ENCODE peak calls at places on chromosomes 5 and 9, in four cellular contexts. W is HepG2, O is A549, J is tibial nerve. A is an unnamed sample.

GRCh38 chr9:103798620-103799019 is 295.5 kb upstream of the SMC2 start:
- DNase-seq in O (peak), W (peak), J (no peak), A (no peak)

GRCh38 chr9:114538241-114538640 is 33.0 kb upstream of the WHRN start:
- DNase-seq in W (peak), O (peak), J (no peak), A (peak)

GRCh38 chr9:107386396-107386795 is 103.2 kb downstream of the KLF4 start:
- DNase-seq in O (no peak), J (no peak), W (no peak), A (no peak)

GRCh38 chr9:14245901-14246525 is 67.9 kb downstream of the NFIB start:
- DNase-seq in J (no peak), W (no peak), O (no peak), A (no peak)

GRCh38 chr9:36154213-36154952 is 14.8 kb upstream of the CCIN start:
- DNase-seq in W (no peak), O (peak), J (no peak), A (no peak)

GRCh38 chr5:113038714-113039113 is 62.1 kb downstream of the DCP2 start:
- DNase-seq in J (no peak), W (no peak), O (no peak), A (no peak)

GRCh38 chr5:114789773-114790402 is 379.8 kb downstream of the TRIM36 start:
- DNase-seq in J (no peak), W (peak), O (peak), A (no peak)

GRCh38 chr9:89433826-89434225 is 64.1 kb downstream of the SEMA4D start:
- DNase-seq in W (no peak), O (no peak), J (no peak), A (no peak)

GRCh38 chr9:129939426-129939825 is 103.6 kb downstream of the FNBP1 start:
- DNase-seq in O (no peak), J (no peak), W (no peak), A (no peak)

GRCh38 chr9:17719053-17719452 is 140.2 kb downstream of the SH3GL2 start:
- DNase-seq in J (no peak), W (no peak), O (no peak), A (no peak)

GRCh38 chr9:78972303-78973002 is 599.3 kb upstream of the TLE4 start:
- DNase-seq in J (no peak), O (no peak), W (no peak), A (no peak)

GRCh38 chr9:99555792-99556191 is 265.9 kb upstream of the NR4A3 start:
- DNase-seq in J (no peak), W (no peak), O (no peak), A (no peak)

GRCh38 chr5:102910240-102911226 is 155.4 kb downstream of the PAM start:
- DNase-seq in J (no peak), O (peak), W (no peak), A (no peak)

GRCh38 chr5:39106332-39106731 is 32.1 kb upstream of the RICTOR start:
- DNase-seq in J (no peak), W (no peak), O (peak), A (no peak)

GRCh38 chr5:10334830-10335229 is 18.7 kb upstream of the MARCHF6 start:
- DNase-seq in O (no peak), J (no peak), W (no peak), A (no peak)

GRCh38 chr5:16507716-16508115 is 42.1 kb upstream of the ZNF622 start:
- DNase-seq in J (no peak), W (no peak), O (no peak), A (no peak)

GRCh38 chr5:43075319-43076293 is 35.5 kb upstream of the ANXA2R start:
- DNase-seq in J (no peak), O (no peak), W (no peak), A (no peak)

GRCh38 chr5:74296685-74297084 is 343.8 kb downstream of the ENC1 start:
- DNase-seq in O (no peak), J (no peak), W (no peak), A (no peak)

GRCh38 chr9:133991964-133992779 is at the start of gene VAV2:
- DNase-seq in O (peak), J (peak), W (peak), A (peak)

GRCh38 chr5:40832345-40832744 is 2.7 kb downstream of the RPL37 start:
- DNase-seq in O (no peak), W (no peak), J (no peak), A (no peak)
- TF ChIP-seq POLR2A in O (no peak), W (no peak), J (no peak), A (no peak)

GRCh38 chr9:127556871-127557270 is 55.2 kb upstream of the STXBP1 start:
- DNase-seq in O (no peak), W (no peak), J (no peak), A (no peak)

GRCh38 chr9:127555830-127556820 is 56.0 kb upstream of the STXBP1 start:
- DNase-seq in W (no peak), O (peak), J (peak), A (peak)

GRCh38 chr9:127557998-127558546 is 54.0 kb upstream of the STXBP1 start:
- DNase-seq in W (no peak), J (no peak), O (no peak), A (no peak)

GRCh38 chr9:127558581-127559246 is 53.4 kb upstream of the STXBP1 start:
- DNase-seq in O (no peak), J (no peak), W (no peak), A (no peak)

DNA sequence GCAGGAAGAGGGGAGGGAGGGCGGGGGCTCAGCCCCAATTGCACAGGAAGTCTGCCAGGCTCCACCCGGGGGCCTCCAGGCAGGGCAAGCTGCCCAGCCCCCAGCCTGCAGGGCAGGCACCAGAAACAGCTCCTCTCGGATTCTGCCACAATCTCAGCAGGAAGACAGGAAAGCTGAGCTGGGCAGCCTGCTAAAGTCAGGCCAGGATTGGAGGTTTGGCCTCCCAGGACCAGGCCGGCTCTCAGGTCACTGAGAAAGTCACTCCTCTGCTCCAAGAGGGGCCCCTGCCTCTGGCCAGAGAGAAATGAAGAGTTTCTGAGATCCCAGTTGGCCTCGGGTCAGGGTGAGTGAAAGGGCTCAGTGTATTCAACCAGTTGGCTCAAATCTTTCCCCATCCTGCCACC is 54.6 kb upstream of the STXBP1 start:
- DNase-seq in O (no peak), J (no peak), W (no peak), A (no peak)
- TF ChIP-seq EP300 in O (no peak), J (no peak), W (no peak), A (no peak)

DNA sequence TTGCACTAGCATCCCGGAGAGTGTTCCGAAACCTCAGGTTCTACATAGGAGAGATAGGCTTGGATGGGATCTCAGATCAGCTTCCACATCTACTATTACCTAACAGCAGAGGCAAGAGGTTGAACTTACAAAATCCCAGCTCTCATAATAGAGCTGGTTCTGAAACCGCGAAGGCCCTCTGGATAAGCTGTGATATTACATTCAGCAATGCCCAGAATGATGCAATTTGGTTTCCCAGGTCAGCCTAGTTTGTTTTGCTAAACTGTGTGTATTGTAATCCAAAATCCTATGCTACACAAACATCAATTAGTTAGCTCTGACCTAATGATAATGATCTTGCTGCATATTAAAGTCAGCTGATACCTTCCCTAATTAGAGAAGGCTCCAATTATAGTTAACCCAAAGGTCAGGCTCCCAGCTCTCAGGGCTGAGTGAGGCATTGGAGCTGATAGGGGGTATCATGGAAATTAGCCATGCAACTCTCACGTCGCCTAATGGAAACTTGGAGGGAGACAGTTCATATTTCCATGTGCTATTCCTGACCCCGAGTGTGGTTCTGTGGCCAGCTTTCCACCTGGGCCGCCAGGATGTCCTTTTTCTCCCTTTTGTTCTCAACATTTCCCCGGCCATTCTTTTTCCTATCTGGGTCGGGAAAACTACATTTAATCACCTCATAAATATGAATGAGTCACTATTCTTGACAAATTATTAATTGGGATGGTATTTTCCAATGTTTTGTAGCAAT is 278.4 kb upstream of the IRX1 start:
- DNase-seq in O (no peak), J (no peak), W (no peak), A (no peak)
- H3K27ac ChIP-seq in O (no peak), J (no peak), W (no peak), A (no peak)

GRCh38 chr5:95730730-95731570 is at the start of gene RHOBTB3:
- DNase-seq in J (peak), W (peak), O (peak), A (peak)
- TF ChIP-seq POLR2A in J (peak), W (peak), O (peak), A (peak)

DNA sequence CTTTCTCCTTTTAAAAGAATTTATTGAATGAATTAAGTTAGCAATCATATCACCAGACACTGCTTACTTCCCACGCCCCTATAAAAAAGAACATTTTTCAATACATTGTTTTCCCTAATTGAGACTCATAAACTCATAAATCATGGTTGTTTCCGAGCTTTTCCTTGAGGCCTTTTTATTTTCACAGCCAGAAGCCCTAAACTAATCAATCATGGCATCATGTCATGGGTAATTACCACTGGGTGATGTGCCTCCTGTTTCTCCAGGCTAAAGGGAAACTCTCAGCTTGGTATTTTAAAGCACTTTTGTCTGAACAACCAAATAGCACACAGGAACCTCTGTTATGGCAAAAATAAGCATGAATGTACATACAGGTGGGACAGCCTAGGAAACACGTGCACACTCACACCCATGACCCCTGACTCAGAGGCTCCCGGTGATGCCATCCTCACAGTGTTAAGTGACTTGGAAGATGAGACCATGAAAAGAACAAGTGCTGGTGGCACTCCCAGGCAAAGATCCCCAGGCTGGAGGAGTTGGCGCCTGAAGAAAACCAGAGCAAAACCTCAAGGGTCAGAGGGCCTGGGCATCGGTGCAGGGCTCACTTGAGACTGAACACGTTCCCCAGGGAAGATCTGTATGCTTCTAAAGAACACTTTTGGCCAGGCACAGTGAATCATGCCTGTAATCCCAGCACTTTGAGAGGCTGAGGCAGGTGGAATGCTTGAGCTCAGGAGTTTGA is 154.4 kb downstream of the ROR2 start:
- DNase-seq in O (no peak), W (no peak), J (no peak), A (no peak)
- TF ChIP-seq EP300 in O (no peak), W (no peak), J (no peak), A (no peak)

GRCh38 chr5:130337179-130337888 is 433.1 kb downstream of the CHSY3 start:
- DNase-seq in O (peak), W (no peak), J (no peak), A (no peak)
- H3K27ac ChIP-seq in O (peak), W (no peak), J (no peak), A (no peak)

GRCh38 chr9:38227061-38227540 is 158.1 kb upstream of the SHB start:
- DNase-seq in O (peak), J (no peak), W (peak), A (peak)
- TF ChIP-seq POLR2A in O (no peak), J (no peak), W (no peak), A (no peak)

DNA sequence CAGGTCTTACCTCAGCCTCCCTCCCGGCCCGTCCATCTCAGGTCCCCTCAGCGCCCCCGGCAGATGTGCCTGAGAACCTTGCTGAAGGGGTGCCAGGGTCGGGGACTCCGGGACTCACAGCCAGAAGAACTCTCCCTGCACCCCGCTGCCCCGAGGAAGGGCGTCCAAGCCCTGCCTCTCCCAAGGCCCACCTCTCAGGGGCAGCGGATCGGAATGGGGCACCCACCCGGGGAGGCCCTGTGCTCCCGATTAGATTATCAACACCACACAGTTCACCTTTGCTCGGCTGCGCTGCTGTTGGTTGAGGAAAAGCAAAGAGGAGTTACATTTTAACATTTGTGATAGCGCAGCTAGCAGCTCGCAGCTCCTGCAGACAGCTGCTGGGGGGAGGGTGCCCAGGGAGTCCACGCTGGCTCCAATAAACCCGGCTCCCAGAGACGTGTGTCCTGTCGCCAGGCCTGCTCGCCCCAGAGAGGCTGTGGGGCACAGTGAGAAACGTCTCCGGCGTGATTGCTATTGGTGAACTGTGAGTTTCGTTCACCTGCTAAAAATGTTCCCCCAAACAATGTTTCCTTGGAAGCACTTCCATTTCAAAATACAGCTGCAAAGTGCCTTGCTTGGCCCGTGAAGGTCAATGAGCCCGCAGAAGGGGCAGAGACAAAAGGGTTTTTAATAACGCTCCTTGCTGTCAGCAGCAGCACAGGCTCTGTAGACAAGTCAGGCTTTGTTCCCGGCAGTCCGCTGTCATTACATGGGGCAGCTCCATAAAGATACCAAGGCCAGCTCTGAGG is 18.6 kb upstream of the SLC6A19 start:
- DNase-seq in W (peak), O (no peak), J (no peak), A (peak)
- TF ChIP-seq EP300 in W (peak), O (no peak), J (no peak), A (no peak)

DNA sequence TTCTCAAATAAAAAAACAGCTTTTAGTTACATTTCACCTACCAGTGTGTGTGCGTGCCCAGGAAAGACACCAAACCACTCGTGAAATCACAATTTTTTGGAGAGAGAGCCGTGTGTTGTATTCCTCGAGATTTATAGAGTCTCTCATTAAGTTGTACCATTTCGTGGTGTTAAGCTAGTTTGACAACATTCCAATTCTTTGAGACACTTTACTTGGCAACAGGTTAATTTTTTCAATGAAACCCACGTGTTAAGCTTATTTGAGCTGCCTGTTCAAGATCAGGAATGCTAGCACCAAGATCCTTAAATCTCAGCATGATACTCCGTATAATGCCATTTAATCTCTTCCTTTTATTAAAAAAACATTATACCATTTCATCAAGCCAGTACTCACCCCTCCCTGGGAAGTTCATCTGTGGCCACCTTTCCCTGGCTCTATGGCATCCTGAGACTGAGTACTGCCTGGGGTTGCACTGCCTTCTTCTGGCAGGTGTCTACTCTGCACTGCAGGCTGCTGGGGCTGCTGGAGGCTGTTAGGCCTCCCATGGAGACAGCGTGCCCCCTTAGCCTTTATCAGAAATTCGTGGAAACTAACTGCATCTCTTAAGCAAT is 143.7 kb downstream of the ARHGAP26 start:
- DNase-seq in W (no peak), O (no peak), J (no peak), A (no peak)
- H3K27ac ChIP-seq in W (no peak), O (no peak), J (no peak), A (no peak)

GRCh38 chr9:123684393-123685149 is 245.4 kb downstream of the DENND1A start:
- DNase-seq in J (no peak), W (no peak), O (no peak), A (no peak)
- TF ChIP-seq POLR2A in J (no peak), W (no peak), O (no peak), A (no peak)

A was measured in transverse colon.